ENCODE peak calls at places on chromosome 14, in ten cellular contexts. U, I, E, Y, G, X, O, F, J and S are unnamed samples. For H3K9me3, the result is how much of the 10 kb centered on the place peaks cover.

GRCh38 chr14:22314183-22314820 is 274.7 kb downstream of the DAD1 start:
- DNase-seq in E (peak), O (peak), G (peak), Y (peak), F (peak), U (peak), X (no peak), I (peak), J (peak), S (no peak)

GRCh38 chr14:77407158-77407557 is 16.2 kb downstream of the NOXRED1 start:
- DNase-seq in G (no peak), Y (no peak), U (no peak), X (no peak), F (no peak), E (no peak), J (no peak), O (no peak), I (no peak), S (no peak)

GRCh38 chr14:89393346-89393745 is 23.7 kb downstream of the FOXN3 start:
- DNase-seq in G (no peak), I (no peak), E (no peak), Y (no peak), X (no peak), U (no peak), F (no peak), O (no peak), J (no peak), S (no peak)

GRCh38 chr14:105468621-105469241 is 5.9 kb upstream of the CRIP2 start:
- DNase-seq in J (no peak), O (no peak), U (no peak), F (no peak), E (no peak), Y (peak), X (peak), I (no peak), G (no peak), S (no peak)

GRCh38 chr14:60506985-60507829 is 1.7 kb upstream of the SIX6 start:
- DNase-seq in G (no peak), I (peak), F (no peak), X (no peak), O (no peak), E (no peak), J (no peak), U (no peak), Y (no peak), S (no peak)

GRCh38 chr14:32761381-32761968 is 177.2 kb upstream of the NPAS3 start:
- DNase-seq in I (no peak), J (no peak), Y (no peak), O (no peak), E (no peak), X (no peak), U (no peak), G (no peak), F (peak), S (no peak)

GRCh38 chr14:60327447-60328331 is 78.7 kb downstream of the PPM1A start:
- DNase-seq in U (no peak), F (peak), J (peak), I (peak), X (peak), O (peak), Y (peak), G (peak), E (no peak), S (peak)

GRCh38 chr14:95885278-95885677 is 8.6 kb downstream of the TUNAR start:
- DNase-seq in U (no peak), J (no peak), G (no peak), X (no peak), I (no peak), Y (no peak), O (no peak), E (no peak), F (no peak), S (no peak)

GRCh38 chr14:28651148-28651547 is 115.4 kb upstream of the FOXG1 start:
- DNase-seq in I (no peak), J (peak), E (no peak), G (no peak), F (peak), Y (no peak), O (no peak), U (no peak), X (no peak), S (no peak)

GRCh38 chr14:101122114-101122854 is 218.8 kb upstream of the RTL1 start:
- DNase-seq in J (no peak), I (no peak), G (no peak), Y (no peak), F (no peak), U (no peak), E (peak), X (no peak), O (peak), S (no peak)

GRCh38 chr14:32435411-32435810 is 106.3 kb downstream of the AKAP6 start:
- DNase-seq in U (no peak), J (no peak), I (no peak), E (no peak), X (no peak), F (no peak), O (no peak), Y (no peak), G (no peak), S (no peak)

GRCh38 chr14:77961853-77962580 is 162.1 kb downstream of the ADCK1 start:
- DNase-seq in O (no peak), U (no peak), F (no peak), J (no peak), X (no peak), G (no peak), Y (no peak), E (no peak), I (no peak), S (no peak)

GRCh38 chr14:88437659-88438058 is 52.2 kb downstream of the SPATA7 start:
- DNase-seq in E (no peak), J (no peak), X (no peak), F (peak), G (no peak), Y (no peak), U (no peak), O (no peak), I (no peak), S (no peak)

GRCh38 chr14:73242274-73242960 is 5.1 kb downstream of the PAPLN start:
- DNase-seq in I (no peak), X (no peak), E (no peak), J (no peak), U (no peak), G (no peak), O (no peak), Y (no peak), F (peak), S (no peak)

GRCh38 chr14:35121026-35121886 is 534 bp downstream of the PPP2R3C start:
- DNase-seq in Y (no peak), U (no peak), J (peak), X (no peak), G (no peak), I (no peak), F (peak), O (no peak), E (no peak), S (no peak)

GRCh38 chr14:101965145-101965531 is 765 bp downstream of the DYNC1H1 start:
- DNase-seq in Y (peak), U (peak), I (peak), X (peak), O (peak), G (peak), E (peak), J (peak), F (peak), S (peak)

GRCh38 chr14:77738559-77739250 is 22.3 kb downstream of the SNW1 start:
- DNase-seq in F (no peak), U (peak), E (no peak), X (peak), Y (peak), O (no peak), G (peak), I (no peak), J (no peak), S (no peak)

GRCh38 chr14:56127156-56127555 is 8.9 kb downstream of the PELI2 start:
- DNase-seq in O (no peak), X (no peak), I (no peak), G (no peak), F (no peak), J (no peak), U (no peak), Y (no peak), E (no peak), S (no peak)

GRCh38 chr14:100536721-100537700 is 50.2 kb downstream of the BEGAIN start:
- DNase-seq in J (no peak), X (peak), U (no peak), F (no peak), E (no peak), G (peak), O (no peak), I (peak), Y (no peak), S (no peak)

GRCh38 chr14:95662376-95663186 is 23.6 kb upstream of the TCL1B start:
- DNase-seq in E (no peak), G (peak), F (no peak), J (no peak), I (no peak), X (no peak), Y (no peak), O (no peak), U (no peak), S (no peak)

GRCh38 chr14:52988153-52988552 is 37.3 kb upstream of the FERMT2 start:
- DNase-seq in F (no peak), Y (no peak), G (no peak), I (no peak), U (no peak), E (no peak), J (peak), O (no peak), X (no peak), S (no peak)

GRCh38 chr14:61813101-61813596 is 50.9 kb downstream of the SNAPC1 start:
- DNase-seq in O (peak), E (no peak), G (no peak), J (no peak), Y (no peak), U (no peak), X (no peak), I (no peak), F (no peak), S (no peak)

GRCh38 chr14:89121961-89122675 is 294.9 kb downstream of the FOXN3 start:
- DNase-seq in O (no peak), E (no peak), X (no peak), G (no peak), F (no peak), J (no peak), Y (no peak), I (peak), U (no peak), S (no peak)

GRCh38 chr14:102330806-102331205 is 11.3 kb downstream of the ZNF839 start:
- DNase-seq in X (no peak), O (no peak), G (no peak), F (no peak), E (no peak), U (no peak), J (no peak), I (no peak), Y (no peak), S (no peak)

GRCh38 chr14:54572316-54572715 is 5.4 kb downstream of the SAMD4A start:
- DNase-seq in G (no peak), O (no peak), F (peak), Y (no peak), I (peak), E (no peak), X (no peak), U (peak), J (peak), S (no peak)

GRCh38 chr14:34592623-34593022 is 37.3 kb downstream of the SNX6 start:
- DNase-seq in X (peak), G (no peak), F (no peak), O (no peak), J (no peak), U (no peak), Y (peak), I (no peak), E (no peak), S (no peak)

GRCh38 chr14:101972126-101972785 is 7.9 kb downstream of the DYNC1H1 start:
- DNase-seq in Y (peak), E (peak), O (peak), X (peak), J (peak), I (no peak), U (peak), G (peak), F (peak), S (no peak)

GRCh38 chr14:33734387-33734786 is 216.5 kb downstream of the EGLN3 start:
- DNase-seq in Y (no peak), I (no peak), O (no peak), U (peak), F (no peak), E (no peak), X (no peak), G (no peak), J (no peak), S (no peak)

GRCh38 chr14:57847096-57847495 is 18.8 kb downstream of the SLC35F4 start:
- DNase-seq in X (no peak), F (peak), G (no peak), E (no peak), Y (no peak), J (peak), O (no peak), U (no peak), I (no peak), S (no peak)

GRCh38 chr14:57747036-57747435 is 118.9 kb downstream of the SLC35F4 start:
- DNase-seq in F (no peak), I (no peak), G (peak), O (no peak), Y (no peak), U (peak), E (peak), J (no peak), X (no peak), S (no peak)

DNA sequence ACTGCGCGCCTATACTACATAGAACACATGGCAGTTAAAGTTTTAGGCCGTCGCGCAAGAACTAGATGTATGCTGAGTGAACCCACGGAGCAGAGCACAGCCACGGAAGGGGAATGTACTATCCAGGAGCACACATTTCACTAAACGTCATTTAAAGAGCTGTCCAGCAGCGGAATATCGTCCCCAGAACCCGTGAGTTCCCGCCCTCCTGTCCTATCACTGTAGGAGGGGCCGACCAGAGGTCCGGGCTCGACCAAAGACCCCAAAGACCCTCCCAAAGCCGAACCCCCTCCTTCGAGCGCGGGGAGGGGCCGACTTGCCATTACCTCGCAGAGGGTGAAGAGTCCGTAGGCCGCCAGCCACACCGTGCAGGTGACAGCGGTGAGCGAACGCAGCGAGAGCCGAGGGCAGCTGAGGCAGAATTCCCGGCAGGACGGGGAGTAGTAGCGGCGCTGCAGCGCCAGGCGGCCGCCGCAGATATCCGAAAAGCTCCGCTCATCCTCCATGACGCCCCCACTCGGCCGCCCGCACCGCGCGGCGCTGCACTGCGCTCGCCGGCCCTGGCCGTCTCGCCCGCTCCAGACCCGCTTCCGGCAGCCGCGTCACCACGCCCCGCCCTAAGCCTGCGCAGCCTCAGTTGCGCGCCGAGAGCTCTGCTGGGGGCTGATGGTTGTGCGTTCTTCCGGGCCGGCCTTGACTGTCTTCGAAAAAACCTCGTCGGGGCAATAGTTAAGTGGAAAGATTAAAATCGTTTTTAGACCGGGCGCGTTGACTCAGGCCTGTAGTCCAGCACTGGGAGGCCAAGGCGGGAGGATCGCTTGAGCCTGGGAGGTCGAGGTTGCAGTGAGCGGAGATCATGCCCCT is at the start of gene PIGH:
- DNase-seq in E (peak), F (peak), X (peak), O (peak), U (peak), J (peak), I (peak), G (peak), Y (peak), S (peak)
- TF ChIP-seq CTCF in E (peak), F (peak), X (peak), O (peak), U (peak), J (peak), I (peak), G (peak), Y (peak), S (peak)

DNA sequence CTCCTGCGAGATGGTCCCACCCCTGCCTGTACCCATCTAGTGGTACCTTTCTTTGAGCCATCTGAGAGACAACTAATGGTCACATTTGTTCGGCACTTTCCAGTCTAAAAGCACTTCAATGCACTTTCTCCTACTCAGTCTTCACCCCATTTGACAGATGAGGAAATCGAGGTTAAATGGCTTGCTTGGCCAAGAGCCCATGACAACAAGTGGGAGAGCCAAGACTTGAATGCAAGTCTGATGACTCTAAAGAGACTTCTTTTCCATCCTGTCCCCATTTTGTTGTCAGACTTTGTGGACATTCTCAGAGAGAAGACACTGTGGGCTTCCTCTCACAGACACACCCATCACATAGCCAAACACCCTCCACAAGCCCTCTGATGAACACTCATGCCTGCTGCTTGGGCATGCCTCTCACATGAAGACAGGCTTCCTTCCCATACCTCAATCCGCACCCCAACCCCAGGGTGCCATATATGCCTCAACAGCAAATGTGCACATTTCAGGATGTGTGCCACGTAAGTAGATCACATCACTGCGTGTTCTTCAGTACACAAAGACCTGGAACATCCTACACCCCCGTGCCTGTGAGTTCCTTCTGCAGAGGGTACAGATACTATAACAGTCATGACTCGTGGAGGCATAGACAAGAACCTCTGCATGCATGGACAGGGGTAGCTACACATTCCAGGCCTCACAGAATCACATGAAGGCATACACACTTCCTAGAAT is 806 bp downstream of the MYH7 start:
- DNase-seq in F (no peak), X (peak), E (no peak), O (no peak), Y (peak), J (no peak), I (peak), U (no peak), G (no peak), S (no peak)
- H3K27ac ChIP-seq in F (no peak), X (peak), E (peak), O (no peak), Y (peak), J (no peak), I (no peak), U (no peak), G (no peak), S (no peak)

GRCh38 chr14:98304574-98304973 is 967.4 kb downstream of the BCL11B start:
- DNase-seq in I (no peak), E (no peak), U (no peak), Y (no peak), F (no peak), G (no peak), O (peak), J (no peak), X (no peak), S (no peak)
- H3K9me3 ChIP-seq in I (under half), E (under half), U (under half), Y (under half), F (under half), G (under half), O (under half), J (under half), X (under half), S (under half)

DNA sequence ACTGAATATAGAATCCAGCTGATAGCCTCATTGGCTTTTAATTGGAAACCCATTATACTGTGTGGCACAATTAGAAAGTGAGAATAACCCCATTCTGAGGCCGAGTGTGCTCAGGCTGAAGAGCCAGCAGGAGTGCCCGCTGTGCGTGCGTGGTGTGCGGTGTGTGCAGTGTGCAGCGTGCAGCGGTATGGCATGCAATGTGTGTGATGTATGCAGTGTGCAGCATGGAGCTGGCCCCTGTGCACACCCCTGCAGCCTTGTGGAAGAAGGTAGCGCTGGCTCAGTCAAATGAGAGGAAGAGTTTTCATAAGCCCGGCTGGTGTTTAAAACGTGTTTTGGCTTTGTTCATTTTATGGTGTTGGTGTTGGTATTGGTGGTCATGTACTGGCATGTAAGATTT is 22.9 kb downstream of the CKB start:
- DNase-seq in E (no peak), F (no peak), Y (no peak), I (no peak), X (no peak), U (no peak), O (no peak), J (no peak), G (no peak), S (no peak)
- TF ChIP-seq CTCF in E (no peak), F (no peak), Y (no peak), I (no peak), X (no peak), U (no peak), O (no peak), J (no peak), G (no peak), S (no peak)

GRCh38 chr14:99258884-99259283 is 13.1 kb downstream of the BCL11B start:
- DNase-seq in X (no peak), Y (no peak), U (no peak), E (no peak), F (no peak), O (no peak), I (no peak), J (no peak), G (no peak), S (no peak)

GRCh38 chr14:99261916-99262787 is 9.8 kb downstream of the BCL11B start:
- DNase-seq in U (no peak), G (no peak), Y (no peak), X (no peak), O (no peak), F (no peak), I (no peak), E (no peak), J (peak), S (peak)

GRCh38 chr14:99260116-99260515 is 11.9 kb downstream of the BCL11B start:
- DNase-seq in F (no peak), O (no peak), Y (no peak), E (no peak), U (no peak), G (no peak), X (no peak), J (no peak), I (no peak), S (no peak)

GRCh38 chr14:99259327-99259726 is 12.7 kb downstream of the BCL11B start:
- DNase-seq in U (no peak), O (no peak), G (no peak), F (no peak), I (no peak), E (no peak), J (no peak), X (no peak), Y (no peak), S (peak)

GRCh38 chr14:99260652-99261551 is 11.1 kb downstream of the BCL11B start:
- DNase-seq in E (no peak), I (no peak), O (no peak), X (no peak), U (no peak), J (no peak), G (no peak), F (no peak), Y (no peak), S (no peak)
- H3K27ac ChIP-seq in E (no peak), I (no peak), O (peak), X (no peak), U (no peak), J (peak), G (no peak), F (no peak), Y (no peak), S (peak)

GRCh38 chr14:65453807-65454480 is 41.4 kb downstream of the FUT8 start:
- DNase-seq in U (no peak), G (no peak), O (no peak), E (no peak), J (no peak), I (no peak), X (no peak), F (no peak), Y (no peak), S (no peak)

GRCh38 chr14:65461730-65462129 is 49.2 kb downstream of the FUT8 start:
- DNase-seq in G (no peak), F (peak), J (no peak), Y (no peak), X (no peak), E (no peak), U (peak), O (no peak), I (no peak), S (no peak)

DNA sequence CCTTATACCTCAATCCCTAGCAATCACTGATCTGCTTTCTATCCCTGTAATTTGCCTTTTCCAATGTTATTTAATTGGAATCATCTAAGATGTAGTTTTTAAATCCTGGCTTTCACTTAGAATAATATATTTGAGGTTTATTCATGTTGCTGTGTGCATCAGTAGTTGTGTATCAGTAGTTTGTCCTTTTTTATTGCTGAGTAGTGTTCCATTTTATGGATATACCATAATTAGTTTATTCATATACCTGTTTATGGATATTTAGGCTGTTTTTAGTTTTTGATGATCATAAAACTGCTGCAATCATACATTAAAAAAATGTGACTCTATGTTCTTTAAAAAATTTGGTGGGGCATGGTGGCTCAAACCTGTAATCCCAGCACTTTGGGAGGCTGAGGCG is 43.7 kb downstream of the FUT8 start:
- DNase-seq in U (no peak), O (no peak), X (no peak), G (no peak), I (no peak), F (no peak), J (no peak), Y (no peak), E (no peak), S (no peak)
- H3K9me3 ChIP-seq in U (under half), O (under half), X (under half), G (under half), I (under half), F (under half), J (under half), Y (under half), E (under half), S (under half)